ENCODE peak calls at places on chromosomes 2 and 18, in ten cellular contexts. S, X, Q, Y, H, C, B, E, V and A are unnamed samples.

GRCh38 chr18:4603955-4604354 is 148.8 kb upstream of the DLGAP1 start:
- DNase-seq in S (no peak), H (no peak), V (no peak), Y (no peak), Q (peak), E (no peak), C (no peak), X (no peak), B (no peak), A (no peak)

GRCh38 chr2:20425371-20425881 is 21.4 kb upstream of the RHOB start:
- DNase-seq in B (no peak), V (no peak), X (no peak), H (peak), Y (no peak), S (peak), Q (no peak), C (no peak), E (no peak), A (no peak)

GRCh38 chr2:192887296-192887695 is 692.6 kb upstream of the TMEFF2 start:
- DNase-seq in Y (no peak), Q (no peak), X (no peak), B (no peak), S (no peak), E (no peak), V (no peak), H (no peak), C (no peak), A (no peak)

GRCh38 chr2:101777337-101777736 is 79.8 kb downstream of the MAP4K4 start:
- DNase-seq in S (no peak), X (no peak), Y (no peak), Q (no peak), C (no peak), B (no peak), H (no peak), E (no peak), V (no peak), A (no peak)

GRCh38 chr2:137047369-137047768 is 282.0 kb downstream of the THSD7B start:
- DNase-seq in C (no peak), Q (no peak), E (no peak), S (no peak), V (no peak), X (no peak), H (no peak), B (no peak), Y (no peak), A (no peak)

GRCh38 chr18:59900222-59901128 is 679 bp downstream of the PMAIP1 start:
- DNase-seq in B (peak), E (no peak), X (no peak), V (no peak), Q (peak), Y (peak), H (peak), S (peak), C (peak), A (peak)

GRCh38 chr2:129812071-129812470 is 167.4 kb upstream of the RAB6C start:
- DNase-seq in S (peak), Q (no peak), V (no peak), C (peak), E (no peak), X (no peak), B (no peak), Y (no peak), H (no peak), A (no peak)

GRCh38 chr2:140747097-140747496 is 1383.7 kb downstream of the LRP1B start:
- DNase-seq in V (no peak), E (no peak), X (no peak), Y (no peak), C (no peak), S (no peak), B (no peak), H (no peak), Q (no peak), A (no peak)

GRCh38 chr2:236536727-236537398 is 32.8 kb upstream of the ACKR3 start:
- DNase-seq in S (no peak), E (no peak), B (no peak), Q (no peak), V (no peak), Y (no peak), C (peak), X (no peak), H (no peak), A (no peak)

GRCh38 chr18:22391571-22392359 is 25.9 kb downstream of the CTAGE1 start:
- DNase-seq in H (peak), S (peak), V (no peak), C (no peak), B (no peak), X (no peak), Q (no peak), E (no peak), Y (peak), A (no peak)

GRCh38 chr2:176934131-176934530 is 278.5 kb upstream of the HNRNPA3 start:
- DNase-seq in X (no peak), H (no peak), B (no peak), E (no peak), Q (no peak), S (no peak), Y (no peak), C (no peak), V (no peak), A (no peak)

GRCh38 chr2:142803158-142803557 is 74.3 kb upstream of the KYNU start:
- DNase-seq in V (no peak), B (no peak), S (no peak), Q (no peak), Y (no peak), H (peak), X (no peak), C (no peak), E (no peak), A (no peak)

GRCh38 chr2:74576830-74577229 is 22.3 kb downstream of the DOK1 start:
- DNase-seq in E (peak), Q (no peak), Y (peak), H (peak), X (no peak), C (no peak), B (peak), V (no peak), S (no peak), A (no peak)
- TF ChIP-seq CTCF in E (no peak), Q (no peak), Y (peak), H (peak), X (peak), C (no peak), B (no peak), V (no peak), S (no peak), A (no peak)

DNA sequence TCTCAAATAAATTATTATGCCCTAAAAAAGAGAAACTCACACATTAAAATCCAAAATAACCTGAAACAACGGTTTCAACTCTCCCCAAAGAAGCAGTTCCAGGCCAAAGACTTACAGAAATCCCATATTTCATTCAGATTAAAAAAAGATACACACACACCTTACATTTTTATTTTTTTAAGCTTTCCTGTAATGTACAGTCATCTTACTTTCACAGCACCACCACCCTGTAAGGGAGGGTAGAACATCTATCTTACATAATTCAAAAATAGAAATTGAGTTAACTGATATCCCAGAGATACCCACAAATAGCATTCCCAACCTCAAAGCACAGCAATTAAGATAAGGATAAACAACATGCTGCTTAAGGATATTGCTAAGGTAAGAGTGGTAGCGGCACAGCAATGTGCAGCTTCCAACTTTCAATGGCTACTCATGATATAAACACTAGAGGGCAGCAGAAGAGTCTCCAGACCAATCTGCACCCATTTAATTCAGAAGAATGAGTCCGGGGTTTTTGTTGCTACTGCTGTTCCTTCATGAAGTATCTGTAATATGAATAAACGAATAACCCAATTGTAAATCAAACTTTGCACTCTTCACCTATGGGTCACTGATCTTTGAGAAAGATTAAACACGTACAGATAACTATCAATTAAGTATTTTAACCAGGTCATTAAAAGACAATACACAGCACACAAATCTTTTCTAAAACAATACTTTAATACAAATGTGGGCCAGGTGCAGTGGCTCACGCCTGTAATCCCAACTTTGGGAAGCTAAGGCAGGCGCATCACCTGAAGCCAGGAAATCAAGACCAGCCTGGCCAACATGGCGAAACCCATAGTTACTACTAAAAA is 11.3 kb downstream of the GFPT1 start:
- DNase-seq in V (no peak), E (no peak), X (no peak), S (peak), H (peak), Q (peak), Y (peak), B (no peak), C (no peak), A (no peak)
- TF ChIP-seq CTCF in V (peak), E (peak), X (peak), S (peak), H (peak), Q (peak), Y (peak), B (peak), C (peak), A (peak)

GRCh38 chr2:23530909-23531276 is 145.9 kb downstream of the KLHL29 start:
- DNase-seq in V (no peak), S (no peak), E (no peak), Q (no peak), H (no peak), Y (no peak), B (no peak), C (no peak), X (no peak), A (no peak)

GRCh38 chr2:23533014-23533730 is 148.2 kb downstream of the KLHL29 start:
- DNase-seq in Y (no peak), X (no peak), C (no peak), H (no peak), E (no peak), S (no peak), V (no peak), B (peak), Q (peak), A (no peak)

GRCh38 chr2:23531280-23531679 is 146.3 kb downstream of the KLHL29 start:
- DNase-seq in Q (no peak), V (no peak), B (no peak), S (no peak), H (no peak), C (no peak), E (no peak), Y (no peak), X (peak), A (no peak)

GRCh38 chr2:23531881-23532280 is 146.9 kb downstream of the KLHL29 start:
- DNase-seq in C (no peak), V (no peak), S (no peak), Q (no peak), X (no peak), H (no peak), B (no peak), Y (no peak), E (no peak), A (no peak)

DNA sequence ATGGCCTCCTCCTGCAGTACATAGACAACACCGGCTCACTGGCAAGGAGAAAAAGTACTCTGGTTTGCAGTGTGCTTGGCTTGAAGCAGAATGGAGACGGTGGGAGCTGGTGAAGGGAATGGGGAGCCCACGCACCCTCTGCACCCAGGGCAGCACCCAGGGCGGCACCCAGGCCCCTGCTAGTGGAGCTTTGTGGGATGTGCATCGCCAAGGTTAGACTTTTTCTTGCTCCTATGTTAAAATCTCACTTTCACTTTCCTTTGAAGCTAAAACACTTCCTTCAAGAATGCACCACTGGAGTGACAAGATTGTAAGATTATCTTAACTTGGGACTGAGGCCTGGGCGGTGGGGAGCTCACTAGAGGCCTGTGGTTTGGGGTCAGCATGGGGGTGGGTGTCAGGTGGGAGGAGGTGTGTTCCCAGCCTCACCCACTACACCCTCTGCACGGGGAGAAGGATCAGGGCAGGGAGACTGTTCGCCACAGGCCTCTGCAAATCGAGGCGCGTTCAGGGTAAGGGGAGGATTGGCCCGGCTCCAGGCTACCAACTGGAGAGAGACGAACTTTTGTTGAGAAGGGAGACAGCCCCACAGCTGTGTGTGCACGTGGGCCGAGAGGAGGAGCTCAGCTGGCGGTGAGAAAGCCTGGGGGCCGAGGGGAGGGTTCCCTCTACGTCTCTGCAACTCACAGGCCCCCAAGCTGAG is 147.5 kb downstream of the KLHL29 start:
- DNase-seq in Y (no peak), E (peak), S (no peak), H (no peak), C (peak), Q (no peak), B (peak), X (peak), V (no peak), A (no peak)
- TF ChIP-seq CTCF in Y (no peak), E (no peak), S (no peak), H (no peak), C (no peak), Q (no peak), B (no peak), X (no peak), V (no peak), A (no peak)

GRCh38 chr18:36662000-36662399 is 166.8 kb downstream of the TPGS2 start:
- DNase-seq in S (no peak), E (no peak), V (no peak), B (no peak), H (peak), C (no peak), X (no peak), Q (peak), Y (peak), A (no peak)
- TF ChIP-seq CTCF in S (no peak), E (no peak), V (no peak), B (no peak), H (peak), C (peak), X (peak), Q (peak), Y (peak), A (no peak)

DNA sequence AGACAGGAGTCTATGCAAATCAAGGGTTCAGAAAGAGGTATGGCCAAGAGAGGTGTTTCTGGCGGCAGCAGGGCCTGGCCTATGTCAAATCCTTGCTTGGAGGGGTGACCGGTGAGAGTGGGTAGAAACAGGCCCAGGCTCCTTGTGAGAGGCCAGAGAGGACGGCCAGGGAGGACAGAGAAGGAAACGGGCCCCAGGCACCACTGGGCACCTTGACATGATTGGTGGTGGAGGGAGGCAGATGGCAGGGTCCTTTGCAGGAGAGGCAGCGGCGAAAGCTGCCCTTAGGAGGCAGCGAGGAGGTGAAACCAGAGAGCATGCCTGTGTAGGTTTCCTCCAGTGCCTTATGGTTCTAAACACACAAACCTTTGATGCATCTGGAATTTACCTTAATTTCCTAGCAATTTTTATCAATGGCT is 6.2 kb downstream of the RAMP1 start:
- DNase-seq in Y (no peak), H (no peak), S (no peak), X (no peak), Q (peak), C (no peak), E (peak), V (no peak), B (no peak), A (no peak)
- TF ChIP-seq CTCF in Y (peak), H (peak), S (no peak), X (peak), Q (no peak), C (no peak), E (no peak), V (no peak), B (no peak), A (no peak)

DNA sequence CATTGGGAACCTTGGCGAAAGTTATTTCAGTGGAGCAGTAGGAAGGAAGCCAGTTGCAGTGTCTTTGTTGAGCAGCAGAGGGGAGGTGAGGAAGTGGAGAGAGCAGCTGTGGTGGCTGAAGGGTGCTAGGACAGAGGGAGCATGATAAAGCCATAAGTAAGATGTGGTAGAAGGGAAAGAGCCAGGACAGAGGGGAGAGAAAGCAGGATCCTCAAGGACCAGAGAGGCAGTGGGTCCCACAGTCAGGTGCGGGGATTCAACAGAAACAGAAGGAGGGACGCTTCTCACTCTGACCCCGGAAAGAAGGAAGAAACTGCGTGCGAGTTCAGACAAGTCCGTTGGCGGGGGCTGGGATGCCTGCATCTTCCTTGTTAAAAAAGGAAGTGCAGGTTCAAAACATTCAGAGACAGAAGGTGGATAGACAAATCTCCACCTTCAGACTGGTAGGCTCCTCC is at the start of gene CXCR2:
- DNase-seq in V (no peak), Y (no peak), Q (no peak), E (no peak), X (no peak), B (peak), H (no peak), S (no peak), C (peak), A (no peak)
- TF ChIP-seq CTCF in V (no peak), Y (no peak), Q (no peak), E (no peak), X (no peak), B (no peak), H (no peak), S (no peak), C (no peak), A (no peak)